ENCODE peak calls at places on chromosome 17, in four cellular contexts. A, Z, I and F are unnamed samples.

GRCh38 chr17:58432806-58433573 is 15.7 kb upstream of the RNF43 start:
- DNase-seq in A (no peak), I (no peak), Z (no peak), F (no peak)

GRCh38 chr17:63549289-63549945 is 860 bp upstream of the DCAF7 start:
- DNase-seq in I (no peak), Z (no peak), A (no peak), F (no peak)

GRCh38 chr17:64118452-64118979 is 11.4 kb downstream of the ERN1 start:
- DNase-seq in Z (no peak), I (peak; percentile 55), A (no peak), F (no peak)

GRCh38 chr17:60139438-60140285 is 10.1 kb upstream of the CA4 start:
- DNase-seq in A (no peak), Z (no peak), I (peak; percentile 84), F (peak; percentile 47)

GRCh38 chr17:79033741-79034501 is 10.0 kb downstream of the C1QTNF1 start:
- DNase-seq in Z (no peak), I (no peak), A (no peak), F (no peak)

GRCh38 chr17:7261377-7262191 is 694 bp downstream of the CLDN7 start:
- DNase-seq in Z (no peak), I (no peak), A (no peak), F (no peak)

GRCh38 chr17:19329839-19330238 is 32.7 kb downstream of the B9D1 start:
- DNase-seq in Z (no peak), I (no peak), A (no peak), F (no peak)

GRCh38 chr17:29070308-29070707 is 27.4 kb downstream of the PIPOX start:
- DNase-seq in A (no peak), I (no peak), Z (no peak), F (no peak)

GRCh38 chr17:19317359-19318095 is 45.0 kb downstream of the B9D1 start:
- DNase-seq in Z (no peak), A (peak; percentile 74), I (peak; percentile 54), F (peak; percentile 89)

GRCh38 chr17:79531696-79532095 is 79.2 kb downstream of the RBFOX3 start:
- DNase-seq in A (no peak), Z (no peak), I (no peak), F (no peak)

GRCh38 chr17:39622380-39623006 is 4.3 kb upstream of the PPP1R1B start:
- DNase-seq in Z (no peak), A (no peak), I (no peak), F (no peak)

GRCh38 chr17:50684288-50684611 is 23.5 kb downstream of the ANKRD40 start:
- DNase-seq in A (no peak), Z (no peak), I (no peak), F (no peak)

GRCh38 chr17:69575346-69575761 is 160.9 kb downstream of the MAP2K6 start:
- DNase-seq in A (no peak), I (no peak), Z (no peak), F (no peak)

GRCh38 chr17:41133880-41134735 is 6.2 kb downstream of the KRTAP4-6 start:
- DNase-seq in A (no peak), I (no peak), Z (no peak), F (no peak)

GRCh38 chr17:57747221-57748017 is 2.3 kb upstream of the CCDC182 start:
- DNase-seq in A (no peak), I (peak; percentile 62), Z (no peak), F (peak; percentile 54)

GRCh38 chr17:60091908-60092331 is 13.2 kb upstream of the HEATR6 start:
- DNase-seq in I (no peak), A (no peak), Z (no peak), F (no peak)

GRCh38 chr17:17213775-17214174 is 7.6 kb upstream of the PLD6 start:
- DNase-seq in A (no peak), I (no peak), Z (no peak), F (no peak)

GRCh38 chr17:58995247-58995940 is 111.3 kb downstream of the TRIM37 start:
- DNase-seq in Z (no peak), A (no peak), I (no peak), F (no peak)

GRCh38 chr17:40862985-40863733 is 3.9 kb downstream of the KRT12 start:
- DNase-seq in A (peak; percentile 66), I (no peak), Z (no peak), F (peak; percentile 48)

GRCh38 chr17:13320046-13320785 is 281.5 kb downstream of the HS3ST3A1 start:
- DNase-seq in Z (no peak), I (no peak), A (no peak), F (no peak)

GRCh38 chr17:16121915-16122314 is 93.4 kb downstream of the NCOR1 start:
- DNase-seq in I (no peak), Z (no peak), A (no peak), F (no peak)

GRCh38 chr17:7252176-7253043 is at the start of gene ELP5:
- DNase-seq in I (peak; percentile 69), Z (peak; percentile 82), A (no peak), F (peak; percentile 94)

GRCh38 chr17:8799001-8799850 is at the start of gene MFSD6L:
- DNase-seq in I (no peak), Z (no peak), A (peak; percentile 67), F (no peak)

GRCh38 chr17:80455328-80455710 is 21.1 kb downstream of the NPTX1 start:
- DNase-seq in A (no peak), Z (no peak), I (no peak), F (peak; percentile 64)

GRCh38 chr17:82408938-82409318 is 9.2 kb upstream of the HEXD start:
- DNase-seq in Z (no peak), I (no peak), A (no peak), F (no peak)

GRCh38 chr17:79191270-79191934 is 116.8 kb downstream of the ENGASE start:
- DNase-seq in Z (no peak), I (no peak), A (no peak), F (no peak)

GRCh38 chr17:20156196-20157077 is 147.3 kb downstream of the SPECC1 start:
- DNase-seq in I (peak; percentile 51), Z (no peak), A (no peak), F (peak; percentile 39)

GRCh38 chr17:33725675-33726271 is 432.7 kb upstream of the ASIC2 start:
- DNase-seq in I (peak; percentile 68), A (peak; percentile 36), Z (no peak), F (peak; percentile 24)

GRCh38 chr17:39920218-39921210 is 2.1 kb upstream of the GSDMB start:
- DNase-seq in I (no peak), A (no peak), Z (no peak), F (no peak)

GRCh38 chr17:42315402-42316156 is 27.3 kb downstream of the STAT5A start:
- DNase-seq in I (peak; percentile 74), A (no peak), Z (peak; percentile 57), F (no peak)

GRCh38 chr17:75635610-75636202 is 2.5 kb downstream of the SMIM5 start:
- DNase-seq in Z (no peak), I (no peak), A (no peak), F (no peak)

GRCh38 chr17:39231587-39232551 is 6.1 kb upstream of the STAC2 start:
- DNase-seq in Z (no peak), I (peak; percentile 81), A (no peak), F (no peak)

GRCh38 chr17:80797741-80798594 is 193.7 kb upstream of the CHMP6 start:
- DNase-seq in I (no peak), A (no peak), Z (no peak), F (no peak)

GRCh38 chr17:45336390-45337182 is 19.8 kb upstream of the MAP3K14 start:
- DNase-seq in A (no peak), Z (no peak), I (peak; percentile 41), F (no peak)

GRCh38 chr17:45335721-45336120 is 18.9 kb upstream of the MAP3K14 start:
- DNase-seq in A (no peak), I (no peak), Z (no peak), F (no peak)

GRCh38 chr17:45339646-45340605 is 23.1 kb upstream of the MAP3K14 start:
- DNase-seq in A (no peak), I (no peak), Z (no peak), F (no peak)

GRCh38 chr17:45338996-45339535 is 22.2 kb upstream of the MAP3K14 start:
- DNase-seq in A (no peak), I (no peak), Z (no peak), F (no peak)

GRCh38 chr17:45338023-45338781 is 21.4 kb upstream of the MAP3K14 start:
- DNase-seq in A (no peak), I (no peak), Z (no peak), F (no peak)
- TF ChIP-seq BRCA1 in A (no peak), I (no peak), Z (no peak), F (no peak)

DNA sequence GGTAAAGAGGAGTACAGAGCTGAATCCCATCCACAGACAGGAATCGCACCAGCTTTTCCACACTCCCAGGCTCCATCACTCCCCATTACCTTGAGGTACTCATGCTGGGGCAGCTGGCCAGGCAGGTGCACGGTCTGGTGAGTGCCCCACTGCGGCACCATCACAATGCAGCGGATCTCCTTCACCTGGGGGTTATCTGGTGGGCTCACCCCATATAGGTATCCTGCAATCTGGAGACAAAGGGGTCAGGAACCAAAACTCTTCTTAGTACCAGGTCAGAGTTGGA is 1.8 kb upstream of the RILP start:
- DNase-seq in A (no peak), I (no peak), Z (no peak), F (no peak)
- TF ChIP-seq BRCA1 in A (no peak), I (no peak), Z (no peak), F (no peak)

GRCh38 chr17:45292696-45293412 is 24.0 kb downstream of the MAP3K14 start:
- DNase-seq in A (no peak), Z (no peak), I (no peak), F (no peak)

GRCh38 chr17:45296003-45296832 is 20.6 kb downstream of the MAP3K14 start:
- DNase-seq in Z (no peak), I (no peak), A (no peak), F (no peak)

GRCh38 chr17:45294506-45294905 is 22.3 kb downstream of the MAP3K14 start:
- DNase-seq in I (no peak), Z (no peak), A (no peak), F (no peak)

GRCh38 chr17:45291170-45291805 is 25.5 kb downstream of the MAP3K14 start:
- DNase-seq in A (no peak), I (no peak), Z (no peak), F (no peak)

GRCh38 chr17:45293413-45294211 is 23.2 kb downstream of the MAP3K14 start:
- DNase-seq in A (no peak), Z (no peak), I (peak; percentile 28), F (peak; percentile 58)
- TF ChIP-seq BRCA1 in A (no peak), Z (no peak), I (no peak), F (no peak)

DNA sequence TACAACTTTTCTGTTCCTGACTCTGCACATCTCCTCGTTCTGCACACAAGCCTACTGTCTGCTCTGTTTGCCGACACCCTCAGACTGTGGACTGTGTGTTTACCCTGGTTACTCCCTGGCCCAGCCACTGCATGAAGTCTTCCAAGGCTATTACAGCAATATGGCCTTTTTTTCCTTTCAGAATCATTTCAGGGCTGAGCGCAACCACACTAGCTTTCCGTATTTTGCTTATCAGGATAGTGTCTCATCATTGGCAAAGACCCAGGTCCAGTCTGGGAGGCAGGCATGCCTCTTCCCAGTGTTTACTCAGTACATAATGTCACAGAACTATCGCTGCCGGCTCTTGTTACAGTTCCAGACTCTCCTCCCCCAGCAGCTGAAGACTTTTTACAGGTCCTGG is 10.1 kb downstream of the DNAH9 start:
- DNase-seq in A (no peak), I (no peak), Z (no peak), F (peak; percentile 85)
- TF ChIP-seq BRCA1 in A (no peak), I (no peak), Z (no peak), F (no peak)

DNA sequence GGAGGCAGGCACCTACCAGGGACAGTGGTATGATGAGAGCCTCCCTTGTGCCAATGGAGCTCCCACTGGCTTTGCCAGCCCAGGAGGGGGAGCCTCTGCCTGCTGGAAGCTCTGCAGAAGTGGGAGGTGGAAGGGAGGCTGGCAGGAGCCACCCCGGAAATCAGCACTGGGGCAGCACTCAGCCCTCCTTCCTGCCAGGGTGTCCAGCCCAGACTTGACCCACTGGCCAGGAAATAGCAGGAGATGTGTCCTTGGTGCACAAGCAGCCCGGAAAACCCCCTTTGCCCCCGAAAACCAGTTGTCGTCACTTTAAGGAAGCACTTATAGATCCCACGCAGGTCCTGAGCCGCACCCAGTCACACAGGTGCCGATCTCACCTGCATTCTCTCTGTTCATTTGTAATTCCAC is 49.3 kb upstream of the CACNG4 start:
- DNase-seq in A (no peak), I (no peak), Z (no peak), F (peak; percentile 21)
- TF ChIP-seq BRCA1 in A (no peak), I (no peak), Z (no peak), F (no peak)